ENCODE peak calls at places on chromosome 13, in ten cellular contexts. W, I, Z, B, F, M, K, Y, O and Q are unnamed samples. For H3K4me1 and H3K27me3, the result is how much of the 10 kb centered on the place peaks cover.

GRCh38 chr13:109146393-109146792 is 517.0 kb downstream of the MYO16 start:
- DNase-seq in Z (no peak), B (no peak), M (no peak), F (no peak), Y (no peak), K (no peak), O (no peak), I (no peak), W (no peak), Q (no peak)

GRCh38 chr13:99605417-99606321 is 104.4 kb downstream of the TM9SF2 start:
- DNase-seq in M (no peak), Z (peak), O (peak), W (peak), Y (peak), K (peak), B (peak), F (peak), I (no peak), Q (no peak)

GRCh38 chr13:72544042-72544441 is 183.4 kb downstream of the MZT1 start:
- DNase-seq in M (no peak), Z (no peak), F (no peak), K (no peak), O (no peak), B (no peak), W (no peak), Y (no peak), I (no peak), Q (no peak)

GRCh38 chr13:24997367-24997967 is 98.5 kb upstream of the PABPC3 start:
- DNase-seq in F (no peak), W (no peak), Z (no peak), K (no peak), B (no peak), M (no peak), I (no peak), O (peak), Y (no peak), Q (no peak)

GRCh38 chr13:100434010-100434763 is 154.4 kb downstream of the GGACT start:
- DNase-seq in W (no peak), Y (no peak), O (no peak), K (no peak), F (peak), M (no peak), B (no peak), Z (no peak), I (no peak), Q (no peak)

GRCh38 chr13:109093988-109094387 is 464.6 kb downstream of the MYO16 start:
- DNase-seq in B (no peak), I (no peak), K (no peak), Y (no peak), O (no peak), Z (no peak), F (no peak), W (no peak), M (no peak), Q (no peak)

GRCh38 chr13:31476753-31477152 is 262.6 kb upstream of the RXFP2 start:
- DNase-seq in O (no peak), K (no peak), Z (no peak), B (no peak), I (no peak), W (no peak), F (no peak), Y (no peak), M (no peak), Q (no peak)

GRCh38 chr13:65112123-65113075 is 2117.7 kb downstream of the PCDH9 start:
- DNase-seq in B (no peak), Y (no peak), O (no peak), F (no peak), M (no peak), W (no peak), K (no peak), I (no peak), Z (no peak), Q (no peak)

GRCh38 chr13:44790289-44790688 is 199.0 kb downstream of the NUFIP1 start:
- DNase-seq in M (no peak), Y (no peak), I (no peak), Z (peak), F (no peak), K (no peak), O (no peak), W (no peak), B (no peak), Q (no peak)

GRCh38 chr13:65892859-65893258 is 1337.3 kb downstream of the PCDH9 start:
- DNase-seq in Z (no peak), M (no peak), F (no peak), B (no peak), K (no peak), I (no peak), O (no peak), W (no peak), Y (no peak), Q (no peak)

GRCh38 chr13:25929816-25930215 is 122.0 kb downstream of the SHISA2 start:
- DNase-seq in Y (no peak), M (no peak), O (no peak), Z (no peak), B (no peak), F (no peak), I (no peak), W (no peak), K (no peak), Q (no peak)

GRCh38 chr13:76293751-76294150 is 592.5 kb downstream of the KCTD12 start:
- DNase-seq in B (no peak), M (no peak), K (no peak), W (no peak), F (no peak), O (no peak), I (no peak), Y (no peak), Z (no peak), Q (no peak)

GRCh38 chr13:105991622-105992254 is 543.7 kb downstream of the EFNB2 start:
- DNase-seq in W (no peak), M (no peak), I (peak), Y (peak), K (no peak), O (no peak), B (no peak), F (no peak), Z (peak), Q (peak)

GRCh38 chr13:45658586-45659235 is 43.2 kb upstream of the ERICH6B start:
- DNase-seq in F (no peak), Y (no peak), W (no peak), M (no peak), Z (no peak), B (no peak), K (no peak), I (no peak), O (no peak), Q (no peak)

GRCh38 chr13:50291611-50292010 is 276.4 kb downstream of the KCNRG start:
- DNase-seq in F (no peak), Y (no peak), M (no peak), Z (no peak), B (no peak), K (no peak), W (no peak), O (no peak), I (no peak), Q (no peak)

GRCh38 chr13:85665286-85665685 is 133.9 kb downstream of the SLITRK6 start:
- DNase-seq in F (no peak), O (no peak), Z (no peak), M (no peak), W (no peak), Y (no peak), I (no peak), K (no peak), B (no peak), Q (no peak)

GRCh38 chr13:112326821-112327370 is 49.3 kb upstream of the SPACA7 start:
- DNase-seq in W (no peak), Y (no peak), B (no peak), F (no peak), K (no peak), M (no peak), I (no peak), O (no peak), Z (no peak), Q (no peak)
- H3K4me1 ChIP-seq in W (under half), Y (under half), B (under half), F (under half), K (under half), M (under half), I (under half), O (under half), Z (under half), Q (under half)

GRCh38 chr13:19958119-19959111 is at the start of gene ZMYM2:
- DNase-seq in B (peak), I (peak), O (peak), Z (peak), F (peak), M (peak), K (peak), Y (peak), W (peak), Q (peak)
- TF ChIP-seq POLR2A in B (peak), I (no peak), O (peak), Z (no peak), F (peak), M (no peak), K (peak), Y (peak), W (peak), Q (peak)

GRCh38 chr13:23990443-23990842 is 93.1 kb upstream of the C1QTNF9B start:
- DNase-seq in Y (no peak), M (no peak), Z (no peak), K (no peak), B (no peak), F (no peak), W (no peak), O (no peak), I (no peak), Q (no peak)
- H3K27me3 ChIP-seq in Y (under half), M (under half), Z (under half), K (under half), B (under half), F (under half), W (under half), O (under half), I (under half), Q (under half)

DNA sequence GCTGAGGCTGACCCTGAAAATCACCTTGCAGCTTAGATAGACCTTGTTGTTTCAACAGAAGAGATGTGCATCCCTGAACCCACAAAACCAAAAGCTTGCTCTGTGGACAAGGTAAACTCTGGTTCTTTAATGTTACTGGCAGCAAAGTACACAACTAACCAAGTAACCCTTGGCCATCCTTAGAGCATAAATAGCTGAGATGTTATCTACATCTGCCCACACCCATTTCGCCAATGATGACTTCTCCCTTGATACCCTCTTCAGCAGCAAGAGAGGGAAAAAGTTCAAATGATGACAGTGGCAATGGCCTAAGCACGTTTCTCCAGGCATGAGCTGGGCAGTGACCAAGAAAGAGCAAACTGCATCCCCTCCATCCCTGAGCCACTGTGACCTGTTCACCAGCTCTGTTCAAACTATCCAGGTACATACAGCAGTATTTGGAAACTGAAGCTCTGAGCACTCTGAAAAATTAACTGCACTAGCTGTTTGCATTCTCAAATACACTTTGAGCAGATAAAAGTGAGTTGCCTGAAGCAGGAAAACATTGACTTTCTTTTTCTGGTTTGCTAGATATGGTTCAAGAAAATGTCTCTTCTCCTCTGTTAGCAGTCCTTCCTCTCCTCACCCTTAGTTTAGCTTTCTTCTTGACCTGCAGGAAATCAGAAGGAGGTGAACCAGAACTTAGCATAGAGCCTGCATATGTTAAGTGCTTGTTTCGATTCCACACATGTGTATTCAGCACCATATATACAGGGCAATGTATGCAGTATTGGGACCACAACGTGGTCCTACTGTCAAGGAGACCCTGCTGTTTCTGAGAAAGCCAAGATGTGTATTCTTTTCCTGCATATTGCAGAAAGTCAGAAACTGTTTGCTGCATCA is 231.7 kb downstream of the FOXO1 start:
- DNase-seq in Z (no peak), F (no peak), O (no peak), B (no peak), W (no peak), I (no peak), K (no peak), Y (no peak), M (no peak), Q (no peak)
- H3K4me1 ChIP-seq in Z (under half), F (under half), O (under half), B (under half), W (under half), I (under half), K (under half), Y (under half), M (under half), Q (under half)

DNA sequence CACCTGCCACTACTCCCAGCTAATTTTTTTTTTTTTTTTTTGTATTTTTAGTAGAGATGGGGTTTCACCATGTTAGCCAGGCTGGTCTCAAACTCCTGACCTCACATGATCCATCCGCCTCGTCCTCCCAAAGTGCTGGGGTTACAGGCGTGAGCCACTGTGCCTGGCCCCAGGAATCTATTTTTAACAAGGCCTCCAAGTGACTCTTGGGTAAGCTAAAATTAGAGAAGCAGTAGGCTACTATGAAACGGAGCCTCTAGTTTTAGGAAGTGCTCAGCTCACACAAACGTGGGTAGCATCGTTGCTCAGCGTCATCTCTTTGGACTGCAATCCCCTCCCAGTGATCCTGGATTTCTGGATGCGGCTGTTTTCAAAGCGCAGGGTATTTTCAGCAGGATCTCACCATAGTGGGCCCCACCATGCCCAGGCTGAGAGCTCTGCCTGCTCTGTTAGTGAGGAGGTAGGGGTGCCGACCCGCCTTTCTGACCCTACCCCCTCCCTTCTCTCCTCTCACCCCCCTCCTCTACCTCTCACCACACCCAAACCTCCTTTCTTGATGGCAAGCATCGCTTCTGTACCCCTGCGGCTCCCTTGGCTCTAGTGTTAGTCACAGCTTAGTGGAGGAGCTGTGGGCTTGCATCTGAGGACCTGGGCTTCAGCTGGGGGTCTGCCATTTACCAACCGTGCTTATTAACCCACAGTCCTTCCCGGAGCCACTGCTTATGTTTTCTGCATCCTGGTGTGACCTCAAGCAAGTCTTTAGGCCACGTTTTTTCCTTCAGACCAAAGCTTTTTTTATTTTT is 34.2 kb downstream of the GJA3 start:
- DNase-seq in M (no peak), I (no peak), Z (no peak), Y (no peak), O (no peak), F (no peak), B (no peak), W (no peak), K (peak), Q (no peak)
- TF ChIP-seq POLR2A in M (no peak), I (no peak), Z (no peak), Y (no peak), O (no peak), F (no peak), B (no peak), W (no peak), K (no peak), Q (no peak)